ENCODE peak calls at places on chromosomes 5 and 9, in ten cellular contexts. P is CD8-positive, alpha-beta memory T cell; C is psoas muscle; I is T-helper 17 cell; Q is pons; O is C1 segment of cervical spinal cord; T is pancreas; Y is activated CD4-positive, CD25-positive, alpha-beta regulatory T cell treated with anti-CD3 and anti-CD28 coated beads, Interleukin-2, amount 50 U/mL, for 72 hours; F is CD8-positive, alpha-beta T cell; H is HFF-Myc. B is an unnamed sample.
A peak's percentile ranks its signal among the peaks of the same experiment; 100 is the strongest.

GRCh38 chr5:55823151-55823796 is 27.9 kb upstream of the IL31RA start:
- DNase-seq in C (no peak), O (no peak), P (no peak), T (no peak), Q (no peak), I (no peak), Y (no peak), F (no peak), H (no peak), B (no peak)

GRCh38 chr9:98328141-98328540 is 72.7 kb upstream of the TBC1D2 start:
- DNase-seq in Y (no peak), C (no peak), H (no peak), F (no peak), Q (no peak), O (no peak), I (no peak), P (no peak), T (no peak), B (no peak)

GRCh38 chr5:157485811-157486739 is 26.1 kb downstream of the NIPAL4 start:
- DNase-seq in T (no peak), I (no peak), C (no peak), Q (no peak), Y (no peak), F (no peak), H (no peak), O (no peak), P (no peak), B (no peak)

GRCh38 chr5:135048930-135049329 is 14.9 kb upstream of the PITX1 start:
- DNase-seq in C (no peak), P (no peak), F (no peak), Y (no peak), Q (no peak), H (no peak), T (no peak), O (no peak), I (no peak), B (no peak)

GRCh38 chr5:72817076-72817476 is 615 bp downstream of the TNPO1 start:
- DNase-seq in I (peak; percentile 11), H (no peak), C (peak; percentile 49), P (no peak), T (no peak), O (peak; percentile 77), Y (no peak), Q (peak; percentile 63), F (peak; percentile 24), B (peak; percentile 72)

GRCh38 chr5:41371741-41372140 is 138.7 kb downstream of the PLCXD3 start:
- DNase-seq in O (no peak), Y (no peak), F (no peak), P (no peak), T (no peak), I (no peak), C (no peak), H (peak; percentile 22), Q (no peak), B (no peak)

GRCh38 chr5:168978015-168978414 is 322.9 kb downstream of the SLIT3 start:
- DNase-seq in C (no peak), F (no peak), I (no peak), Y (no peak), T (no peak), O (no peak), Q (no peak), P (no peak), H (no peak), B (no peak)

GRCh38 chr9:7452378-7452777 is 347.2 kb downstream of the DMAC1 start:
- DNase-seq in H (peak; percentile 25), Y (no peak), C (no peak), F (no peak), O (no peak), Q (no peak), T (no peak), I (no peak), P (no peak), B (no peak)

GRCh38 chr5:24621809-24622208 is 23.0 kb downstream of the CDH10 start:
- DNase-seq in P (no peak), T (no peak), Q (no peak), C (peak; percentile 17), O (no peak), H (no peak), I (no peak), F (no peak), Y (no peak), B (no peak)

GRCh38 chr5:115575167-115576070 is 26.9 kb downstream of the TICAM2 start:
- DNase-seq in C (no peak), O (no peak), F (no peak), Q (no peak), P (no peak), Y (no peak), I (no peak), T (no peak), H (peak; percentile 58), B (no peak)

GRCh38 chr5:5421149-5421960 is 1.1 kb upstream of the ICE1 start:
- DNase-seq in P (no peak), Y (no peak), I (no peak), O (no peak), T (no peak), C (no peak), H (no peak), F (peak; percentile 15), Q (peak; percentile 22), B (no peak)

GRCh38 chr5:61765471-61765870 is 433.4 kb downstream of the ZSWIM6 start:
- DNase-seq in Q (no peak), H (no peak), O (no peak), I (no peak), P (no peak), Y (no peak), C (no peak), F (no peak), T (no peak), B (no peak)

GRCh38 chr9:5375091-5375490 is 35.4 kb upstream of the RLN1 start:
- DNase-seq in Y (no peak), H (no peak), T (no peak), C (no peak), P (no peak), I (no peak), Q (no peak), F (no peak), O (no peak), B (no peak)

GRCh38 chr9:132293145-132293721 is 61.6 kb downstream of the SETX start:
- DNase-seq in Q (no peak), I (no peak), F (no peak), O (no peak), Y (no peak), P (no peak), C (no peak), H (no peak), T (no peak), B (no peak)

GRCh38 chr5:80054682-80055081 is 19.5 kb downstream of the THBS4 start:
- DNase-seq in Q (no peak), C (no peak), T (no peak), Y (no peak), F (no peak), I (no peak), P (no peak), O (no peak), H (no peak), B (no peak)

GRCh38 chr5:180421672-180422071 is 68.5 kb upstream of the GFPT2 start:
- DNase-seq in C (no peak), P (no peak), Y (no peak), O (no peak), I (no peak), Q (no peak), H (no peak), F (no peak), T (no peak), B (no peak)